ENCODE peak calls at places on chromosomes 5 and 9, in seven cellular contexts. One of them, this sample, is unnamed.

GRCh38 chr5:37569466-37569865 is 190.3 kb downstream of the WDR70 start:
- DNase-seq in T-cell: no peak
- DNase-seq in colonic mucosa: no peak
- DNase-seq in caudate nucleus: no peak
- DNase-seq in A549: no peak
- DNase-seq in osteocyte: no peak
- DNase-seq in activated T-cell treated with anti-CD3 and anti-CD28 coated beads, Interleukin-2, amount 50 U/mL, for 1 hour: no peak
- DNase-seq in this sample: no peak

GRCh38 chr5:643351-643801 is 31.2 kb downstream of the CEP72 start:
- DNase-seq in caudate nucleus: no peak
- DNase-seq in A549: no peak
- DNase-seq in activated T-cell treated with anti-CD3 and anti-CD28 coated beads, Interleukin-2, amount 50 U/mL, for 1 hour: no peak
- DNase-seq in colonic mucosa: no peak
- DNase-seq in T-cell: no peak
- DNase-seq in osteocyte: no peak
- DNase-seq in this sample: peak

GRCh38 chr5:45189481-45189880 is 380.7 kb downstream of the MRPS30 start:
- DNase-seq in T-cell: no peak
- DNase-seq in caudate nucleus: no peak
- DNase-seq in activated T-cell treated with anti-CD3 and anti-CD28 coated beads, Interleukin-2, amount 50 U/mL, for 1 hour: no peak
- DNase-seq in osteocyte: no peak
- DNase-seq in A549: no peak
- DNase-seq in colonic mucosa: no peak
- DNase-seq in this sample: no peak

GRCh38 chr5:5309645-5310044 is 112.8 kb upstream of the ICE1 start:
- DNase-seq in T-cell: no peak
- DNase-seq in colonic mucosa: no peak
- DNase-seq in caudate nucleus: no peak
- DNase-seq in activated T-cell treated with anti-CD3 and anti-CD28 coated beads, Interleukin-2, amount 50 U/mL, for 1 hour: no peak
- DNase-seq in osteocyte: no peak
- DNase-seq in A549: no peak
- DNase-seq in this sample: no peak

GRCh38 chr5:150651382-150651781 is 9.7 kb upstream of the MYOZ3 start:
- DNase-seq in osteocyte: no peak
- DNase-seq in A549: no peak
- DNase-seq in caudate nucleus: no peak
- DNase-seq in activated T-cell treated with anti-CD3 and anti-CD28 coated beads, Interleukin-2, amount 50 U/mL, for 1 hour: no peak
- DNase-seq in T-cell: no peak
- DNase-seq in colonic mucosa: no peak
- DNase-seq in this sample: no peak

GRCh38 chr5:153480401-153480800 is 10.1 kb upstream of the GRIA1 start:
- DNase-seq in T-cell: no peak
- DNase-seq in activated T-cell treated with anti-CD3 and anti-CD28 coated beads, Interleukin-2, amount 50 U/mL, for 1 hour: no peak
- DNase-seq in A549: no peak
- DNase-seq in osteocyte: no peak
- DNase-seq in colonic mucosa: no peak
- DNase-seq in caudate nucleus: no peak
- DNase-seq in this sample: no peak

GRCh38 chr9:37747271-37747753 is 6.3 kb upstream of the TRMT10B start:
- DNase-seq in A549: peak
- DNase-seq in colonic mucosa: peak
- DNase-seq in T-cell: peak
- DNase-seq in activated T-cell treated with anti-CD3 and anti-CD28 coated beads, Interleukin-2, amount 50 U/mL, for 1 hour: peak
- DNase-seq in caudate nucleus: peak
- DNase-seq in osteocyte: no peak
- DNase-seq in this sample: no peak

GRCh38 chr9:94140418-94140780 is 56.1 kb downstream of the PTPDC1 start:
- DNase-seq in osteocyte: no peak
- DNase-seq in colonic mucosa: no peak
- DNase-seq in activated T-cell treated with anti-CD3 and anti-CD28 coated beads, Interleukin-2, amount 50 U/mL, for 1 hour: no peak
- DNase-seq in A549: no peak
- DNase-seq in caudate nucleus: no peak
- DNase-seq in T-cell: no peak
- DNase-seq in this sample: no peak

GRCh38 chr9:71353723-71354122 is 232.3 kb upstream of the TRPM3 start:
- DNase-seq in caudate nucleus: no peak
- DNase-seq in osteocyte: no peak
- DNase-seq in A549: no peak
- DNase-seq in colonic mucosa: no peak
- DNase-seq in T-cell: no peak
- DNase-seq in activated T-cell treated with anti-CD3 and anti-CD28 coated beads, Interleukin-2, amount 50 U/mL, for 1 hour: no peak
- DNase-seq in this sample: no peak

GRCh38 chr9:91186311-91187101 is 175.2 kb downstream of the AUH start:
- DNase-seq in caudate nucleus: no peak
- DNase-seq in osteocyte: peak
- DNase-seq in colonic mucosa: no peak
- DNase-seq in T-cell: no peak
- DNase-seq in A549: no peak
- DNase-seq in activated T-cell treated with anti-CD3 and anti-CD28 coated beads, Interleukin-2, amount 50 U/mL, for 1 hour: no peak
- DNase-seq in this sample: no peak

GRCh38 chr9:124894741-124895170 is 32.8 kb downstream of the ARPC5L start:
- DNase-seq in osteocyte: no peak
- DNase-seq in activated T-cell treated with anti-CD3 and anti-CD28 coated beads, Interleukin-2, amount 50 U/mL, for 1 hour: peak
- DNase-seq in caudate nucleus: no peak
- DNase-seq in T-cell: peak
- DNase-seq in colonic mucosa: no peak
- DNase-seq in A549: no peak
- DNase-seq in this sample: no peak

This sample was measured in NCI-H1436 treated with DMSO at 0.1 percent for 48 hours.